ENCODE peak calls at places on chromosomes 11 and 22, in seven cellular contexts. One of them, this sample, is unnamed.

GRCh38 chr11:13120691-13121090 is 111.6 kb downstream of the RASSF10 start:
- DNase-seq in stomach: no peak
- DNase-seq in effector CD4-positive, alpha-beta T cell: no peak
- DNase-seq in WTC11: no peak
- DNase-seq in coronary artery: no peak
- DNase-seq in germinal center: no peak
- DNase-seq in AG10803: peak
- DNase-seq in this sample: no peak

GRCh38 chr11:70251583-70252285 is 18.8 kb upstream of the PPFIA1 start:
- DNase-seq in stomach: no peak
- DNase-seq in effector CD4-positive, alpha-beta T cell: no peak
- DNase-seq in WTC11: peak
- DNase-seq in coronary artery: no peak
- DNase-seq in germinal center: no peak
- DNase-seq in AG10803: no peak
- DNase-seq in this sample: no peak

GRCh38 chr22:24926849-24927579 is 19.5 kb downstream of the LHFPL7 start:
- DNase-seq in stomach: no peak
- DNase-seq in effector CD4-positive, alpha-beta T cell: no peak
- DNase-seq in WTC11: no peak
- DNase-seq in coronary artery: no peak
- DNase-seq in germinal center: no peak
- DNase-seq in AG10803: no peak
- DNase-seq in this sample: no peak

GRCh38 chr11:113881856-113882255 is 6.5 kb upstream of the USP28 start:
- DNase-seq in stomach: no peak
- DNase-seq in effector CD4-positive, alpha-beta T cell: no peak
- DNase-seq in WTC11: no peak
- DNase-seq in coronary artery: no peak
- DNase-seq in germinal center: no peak
- DNase-seq in AG10803: no peak
- DNase-seq in this sample: no peak

GRCh38 chr22:24302591-24302990 is 32.0 kb downstream of the SPECC1L start:
- DNase-seq in stomach: no peak
- DNase-seq in effector CD4-positive, alpha-beta T cell: no peak
- DNase-seq in WTC11: no peak
- DNase-seq in coronary artery: no peak
- DNase-seq in germinal center: no peak
- DNase-seq in AG10803: no peak
- DNase-seq in this sample: no peak

GRCh38 chr11:63910605-63911195 is 6.3 kb downstream of the RCOR2 start:
- DNase-seq in stomach: no peak
- DNase-seq in effector CD4-positive, alpha-beta T cell: no peak
- DNase-seq in WTC11: no peak
- DNase-seq in coronary artery: no peak
- DNase-seq in germinal center: no peak
- DNase-seq in AG10803: no peak
- DNase-seq in this sample: no peak

GRCh38 chr22:25976346-25976745 is 192.9 kb upstream of the SEZ6L start:
- DNase-seq in stomach: no peak
- DNase-seq in effector CD4-positive, alpha-beta T cell: no peak
- DNase-seq in WTC11: no peak
- DNase-seq in coronary artery: no peak
- DNase-seq in germinal center: no peak
- DNase-seq in AG10803: no peak
- DNase-seq in this sample: no peak

GRCh38 chr11:119222308-119222707 is 16.2 kb downstream of the CBL start:
- DNase-seq in stomach: no peak
- DNase-seq in effector CD4-positive, alpha-beta T cell: no peak
- DNase-seq in WTC11: no peak
- DNase-seq in coronary artery: no peak
- DNase-seq in germinal center: no peak
- DNase-seq in AG10803: peak
- DNase-seq in this sample: no peak

GRCh38 chr11:15101072-15101701 is 13.5 kb upstream of the INSC start:
- DNase-seq in stomach: peak
- DNase-seq in effector CD4-positive, alpha-beta T cell: peak
- DNase-seq in WTC11: peak
- DNase-seq in coronary artery: no peak
- DNase-seq in germinal center: peak
- DNase-seq in AG10803: peak
- DNase-seq in this sample: no peak

GRCh38 chr11:113689711-113690618 is 16.1 kb downstream of the TMPRSS5 start:
- DNase-seq in stomach: no peak
- DNase-seq in effector CD4-positive, alpha-beta T cell: no peak
- DNase-seq in WTC11: no peak
- DNase-seq in coronary artery: no peak
- DNase-seq in germinal center: no peak
- DNase-seq in AG10803: no peak
- DNase-seq in this sample: no peak

GRCh38 chr11:86292912-86293606 is 9.0 kb upstream of the HIKESHI start:
- DNase-seq in stomach: no peak
- DNase-seq in effector CD4-positive, alpha-beta T cell: no peak
- DNase-seq in WTC11: no peak
- DNase-seq in coronary artery: no peak
- DNase-seq in germinal center: no peak
- DNase-seq in AG10803: no peak
- DNase-seq in this sample: no peak

GRCh38 chr11:76654310-76654851 is 16.2 kb downstream of the LRRC32 start:
- DNase-seq in stomach: peak
- DNase-seq in effector CD4-positive, alpha-beta T cell: no peak
- DNase-seq in WTC11: peak
- DNase-seq in coronary artery: peak
- DNase-seq in germinal center: no peak
- DNase-seq in AG10803: peak
- DNase-seq in this sample: no peak

GRCh38 chr11:124582565-124582964 is 12.8 kb downstream of the OR8A1 start:
- DNase-seq in stomach: no peak
- DNase-seq in effector CD4-positive, alpha-beta T cell: no peak
- DNase-seq in WTC11: no peak
- DNase-seq in coronary artery: no peak
- DNase-seq in germinal center: no peak
- DNase-seq in AG10803: no peak
- DNase-seq in this sample: no peak

GRCh38 chr22:27476729-27477128 is 324.8 kb downstream of the MN1 start:
- DNase-seq in stomach: no peak
- DNase-seq in effector CD4-positive, alpha-beta T cell: no peak
- DNase-seq in WTC11: no peak
- DNase-seq in coronary artery: no peak
- DNase-seq in germinal center: no peak
- DNase-seq in AG10803: peak
- DNase-seq in this sample: no peak

GRCh38 chr11:65558002-65558784 is at the start of gene LTBP3:
- DNase-seq in stomach: peak
- DNase-seq in effector CD4-positive, alpha-beta T cell: no peak
- DNase-seq in WTC11: peak
- DNase-seq in coronary artery: peak
- DNase-seq in germinal center: peak
- DNase-seq in AG10803: peak
- DNase-seq in this sample: no peak

GRCh38 chr11:8959546-8960166 is 4.6 kb downstream of the TMEM9B start:
- DNase-seq in stomach: no peak
- DNase-seq in effector CD4-positive, alpha-beta T cell: no peak
- DNase-seq in WTC11: peak
- DNase-seq in coronary artery: no peak
- DNase-seq in germinal center: peak
- DNase-seq in AG10803: peak
- DNase-seq in this sample: no peak

GRCh38 chr11:37689951-37690350 is 1091.9 kb upstream of the RAG2 start:
- DNase-seq in stomach: no peak
- DNase-seq in effector CD4-positive, alpha-beta T cell: no peak
- DNase-seq in WTC11: no peak
- DNase-seq in coronary artery: no peak
- DNase-seq in germinal center: no peak
- DNase-seq in AG10803: no peak
- DNase-seq in this sample: no peak

GRCh38 chr11:110092577-110093406 is at the start of gene ZC3H12C:
- DNase-seq in stomach: peak
- DNase-seq in effector CD4-positive, alpha-beta T cell: no peak
- DNase-seq in WTC11: peak
- DNase-seq in coronary artery: peak
- DNase-seq in germinal center: peak
- DNase-seq in AG10803: peak
- DNase-seq in this sample: no peak

GRCh38 chr11:132784441-132784840 is 747.9 kb downstream of the OPCML start:
- DNase-seq in stomach: no peak
- DNase-seq in effector CD4-positive, alpha-beta T cell: no peak
- DNase-seq in WTC11: no peak
- DNase-seq in coronary artery: no peak
- DNase-seq in germinal center: no peak
- DNase-seq in AG10803: no peak
- DNase-seq in this sample: no peak

GRCh38 chr22:40534379-40535188 is 101.9 kb downstream of the MRTFA start:
- DNase-seq in stomach: no peak
- DNase-seq in effector CD4-positive, alpha-beta T cell: no peak
- DNase-seq in WTC11: no peak
- DNase-seq in coronary artery: no peak
- DNase-seq in germinal center: no peak
- DNase-seq in AG10803: peak
- DNase-seq in this sample: no peak

GRCh38 chr11:2249191-2249916 is 21.0 kb downstream of the ASCL2 start:
- DNase-seq in stomach: no peak
- DNase-seq in effector CD4-positive, alpha-beta T cell: no peak
- DNase-seq in WTC11: no peak
- DNase-seq in coronary artery: no peak
- DNase-seq in germinal center: no peak
- DNase-seq in AG10803: no peak
- DNase-seq in this sample: no peak

GRCh38 chr11:11779975-11780374 is 61.8 kb upstream of the USP47 start:
- DNase-seq in stomach: no peak
- DNase-seq in effector CD4-positive, alpha-beta T cell: no peak
- DNase-seq in WTC11: no peak
- DNase-seq in coronary artery: no peak
- DNase-seq in germinal center: no peak
- DNase-seq in AG10803: no peak
- DNase-seq in this sample: no peak

GRCh38 chr11:12606597-12606996 is 67.6 kb upstream of the TEAD1 start:
- DNase-seq in stomach: no peak
- DNase-seq in effector CD4-positive, alpha-beta T cell: no peak
- DNase-seq in WTC11: no peak
- DNase-seq in coronary artery: no peak
- DNase-seq in germinal center: no peak
- DNase-seq in AG10803: peak
- DNase-seq in this sample: no peak

This sample was measured in effector memory CD4-positive, alpha-beta T cell.